ENCODE peak calls at places on chromosome 2, in five cellular contexts. Y is nucleus accumbens, V is bronchial epithelial cell, L is NCI-H1092, S is SJSA1. I is an unnamed sample.

GRCh38 chr2:238496756-238497609 is 70.3 kb downstream of the ASB1 start:
- DNase-seq in Y (no peak), V (no peak), L (no peak), S (no peak), I (no peak)

GRCh38 chr2:221943078-221943810 is 355.6 kb downstream of the PAX3 start:
- DNase-seq in Y (no peak), V (peak; percentile 70), L (no peak), S (no peak), I (peak; percentile 53)

GRCh38 chr2:222039821-222040220 is 259.0 kb downstream of the PAX3 start:
- DNase-seq in Y (no peak), V (no peak), L (no peak), S (no peak), I (no peak)

GRCh38 chr2:204325468-204325867 is 219.8 kb upstream of the PARD3B start:
- DNase-seq in Y (peak; percentile 15), V (peak; percentile 75), L (peak; percentile 73), S (peak; percentile 88), I (peak; percentile 73)

GRCh38 chr2:26840937-26841610 is 6.9 kb upstream of the DPYSL5 start:
- DNase-seq in Y (no peak), V (peak; percentile 37), L (no peak), S (no peak), I (peak; percentile 19)

GRCh38 chr2:48419884-48420511 is 110.0 kb upstream of the STON1 start:
- DNase-seq in Y (peak; percentile 44), V (no peak), L (no peak), S (no peak), I (no peak)

GRCh38 chr2:151972176-151973012 is 126.5 kb downstream of the CACNB4 start:
- DNase-seq in Y (no peak), V (no peak), L (no peak), S (no peak), I (no peak)

GRCh38 chr2:64414736-64415435 is 39.1 kb upstream of the LGALSL start:
- DNase-seq in Y (no peak), V (no peak), L (no peak), S (no peak), I (no peak)

GRCh38 chr2:46297546-46298271 is 502 bp downstream of the EPAS1 start:
- DNase-seq in Y (no peak), V (peak; percentile 70), L (no peak), S (peak; percentile 55), I (peak; percentile 41)

GRCh38 chr2:203662963-203663362 is 43.5 kb upstream of the CD28 start:
- DNase-seq in Y (no peak), V (no peak), L (no peak), S (no peak), I (no peak)

GRCh38 chr2:224333631-224334030 is 68.3 kb downstream of the FAM124B start:
- DNase-seq in Y (no peak), V (no peak), L (no peak), S (no peak), I (no peak)

I was measured in Daoy.